ENCODE peak calls at places on chromosomes 6 and 20, in four cellular contexts. A, K, Q and F are unnamed samples.

GRCh38 chr20:24672886-24673677 is 203.7 kb downstream of the SYNDIG1 start:
- DNase-seq in A (peak), K (no peak), Q (peak), F (peak)

GRCh38 chr6:91185072-91185471 is 598.2 kb upstream of the MAP3K7 start:
- DNase-seq in A (no peak), K (no peak), Q (no peak), F (no peak)

GRCh38 chr20:53622247-53623114 is 28.8 kb upstream of the ZNF217 start:
- DNase-seq in A (no peak), K (no peak), Q (no peak), F (peak)

GRCh38 chr20:49570828-49571552 is 3.1 kb upstream of the PTGIS start:
- DNase-seq in A (peak), K (no peak), Q (no peak), F (no peak)

GRCh38 chr20:37325206-37325605 is 20.7 kb upstream of the SRC start:
- DNase-seq in A (no peak), K (no peak), Q (no peak), F (no peak)

GRCh38 chr6:7108196-7108963 is 619 bp downstream of the RREB1 start:
- DNase-seq in A (peak), K (peak), Q (peak), F (peak)

GRCh38 chr6:135281227-135281626 is 100.1 kb downstream of the MYB start:
- DNase-seq in A (no peak), K (no peak), Q (no peak), F (no peak)

GRCh38 chr6:105993769-105994521 is 92.2 kb upstream of the PRDM1 start:
- DNase-seq in A (peak), K (peak), Q (no peak), F (no peak)

GRCh38 chr6:6891074-6891754 is 216.5 kb upstream of the RREB1 start:
- DNase-seq in A (no peak), K (no peak), Q (no peak), F (no peak)

GRCh38 chr6:159527351-159527750 is 165.7 kb downstream of the SOD2 start:
- DNase-seq in A (no peak), K (no peak), Q (no peak), F (no peak)

GRCh38 chr6:154593122-154593521 is 82.6 kb upstream of the CNKSR3 start:
- DNase-seq in A (no peak), K (no peak), Q (no peak), F (no peak)

GRCh38 chr6:79586548-79586947 is 44.6 kb upstream of the SH3BGRL2 start:
- DNase-seq in A (peak), K (peak), Q (peak), F (no peak)

GRCh38 chr6:36098920-36099647 is 31.2 kb upstream of the MAPK13 start:
- DNase-seq in A (no peak), K (no peak), Q (no peak), F (no peak)

GRCh38 chr6:106858653-106859092 is 115.9 kb downstream of the CD24 start:
- DNase-seq in A (peak), K (no peak), Q (no peak), F (peak)

GRCh38 chr6:43934183-43934802 is 164.3 kb downstream of the VEGFA start:
- DNase-seq in A (no peak), K (no peak), Q (no peak), F (no peak)

GRCh38 chr6:7194657-7195056 is 86.9 kb downstream of the RREB1 start:
- DNase-seq in A (no peak), K (no peak), Q (no peak), F (no peak)

GRCh38 chr20:25216199-25216945 is 20.9 kb downstream of the ENTPD6 start:
- DNase-seq in A (no peak), K (no peak), Q (no peak), F (no peak)

GRCh38 chr6:101640131-101640530 is 246.6 kb downstream of the GRIK2 start:
- DNase-seq in A (no peak), K (no peak), Q (no peak), F (no peak)

GRCh38 chr6:129697788-129698187 is 12.2 kb downstream of the ARHGAP18 start:
- DNase-seq in A (no peak), K (no peak), Q (no peak), F (no peak)

GRCh38 chr6:3808189-3808588 is 41.0 kb upstream of the FAM50B start:
- DNase-seq in A (no peak), K (no peak), Q (no peak), F (no peak)

GRCh38 chr6:4575724-4576123 is 200.5 kb upstream of the CDYL start:
- DNase-seq in A (no peak), K (no peak), Q (no peak), F (no peak)

GRCh38 chr20:49712118-49712517 is 1.6 kb downstream of the B4GALT5 start:
- DNase-seq in A (no peak), K (no peak), Q (no peak), F (no peak)

GRCh38 chr6:143594647-143595046 is 83.1 kb upstream of the PHACTR2 start:
- DNase-seq in A (peak), K (no peak), Q (no peak), F (no peak)

GRCh38 chr6:5457983-5458683 is 196.8 kb downstream of the FARS2 start:
- DNase-seq in A (no peak), K (no peak), Q (no peak), F (no peak)

GRCh38 chr6:125957845-125958244 is 1.3 kb downstream of the HINT3 start:
- DNase-seq in A (peak), K (no peak), Q (no peak), F (peak)

GRCh38 chr6:3151705-3152104 is 5.6 kb downstream of the TUBB2A start:
- DNase-seq in A (no peak), K (peak), Q (no peak), F (no peak)

GRCh38 chr6:48315051-48315719 is 204.2 kb upstream of the PTCHD4 start:
- DNase-seq in A (no peak), K (no peak), Q (no peak), F (no peak)

GRCh38 chr6:87944541-87944954 is 103.1 kb upstream of the SPACA1 start:
- DNase-seq in A (peak), K (no peak), Q (peak), F (no peak)

GRCh38 chr6:89297695-89298351 is 17.3 kb downstream of the GABRR2 start:
- DNase-seq in A (peak), K (peak), Q (peak), F (peak)

GRCh38 chr6:35948725-35949124 is 27.8 kb upstream of the SRPK1 start:
- DNase-seq in A (peak), K (no peak), Q (no peak), F (no peak)

GRCh38 chr6:166296035-166296883 is 11.9 kb downstream of the PRR18 start:
- DNase-seq in A (no peak), K (no peak), Q (no peak), F (no peak)

GRCh38 chr6:83192456-83192855 is 609 bp downstream of the PGM3 start:
- DNase-seq in A (no peak), K (no peak), Q (no peak), F (no peak)

GRCh38 chr6:130775421-130776012 is 51.7 kb upstream of the SMLR1 start:
- DNase-seq in A (no peak), K (no peak), Q (no peak), F (no peak)

GRCh38 chr6:125906158-125906998 is 50.2 kb upstream of the HINT3 start:
- DNase-seq in A (peak), K (peak), Q (peak), F (no peak)